ENCODE peak calls at places on chromosome 16, in nine cellular contexts. Y is GF-D8; N is hypothalamus; X is activated CD8-positive, alpha-beta T cell treated with anti-CD3 and anti-CD28 coated beads for 36 hours; J is upper lobe of right lung; G is stimulated activated naive B cell treated with anti-CD40 and anti-IgM and Interleukin-4, amounts not matched to agents 10 μg/mL and 1 μg/mL and 100 μg/mL, for 72 hours; A is H7; R is D341Med; E is SJSA1. V is an unnamed sample.
A peak's percentile ranks its signal among the peaks of the same experiment; 100 is the strongest.

GRCh38 chr16:2852003-2852730 is 5.8 kb downstream of the PRSS22 start:
- DNase-seq in E (no peak), G (no peak), X (no peak), A (peak; percentile 64), N (no peak), J (no peak), Y (no peak), R (peak; percentile 22), V (peak; percentile 75)

GRCh38 chr16:65000654-65001053 is 121.2 kb downstream of the CDH11 start:
- DNase-seq in A (no peak), N (no peak), E (no peak), X (no peak), G (no peak), R (no peak), Y (no peak), J (no peak), V (no peak)

GRCh38 chr16:28192811-28193529 is 18.8 kb downstream of the XPO6 start:
- DNase-seq in X (peak; percentile 94), Y (peak; percentile 25), R (no peak), E (no peak), N (no peak), J (peak; percentile 72), G (peak; percentile 81), A (no peak), V (no peak)

GRCh38 chr16:31734265-31734664 is 139.3 kb upstream of the ZNF267 start:
- DNase-seq in A (no peak), X (no peak), E (no peak), R (no peak), J (no peak), Y (no peak), G (no peak), N (no peak), V (no peak)

GRCh38 chr16:70646260-70647241 is at the start of gene IL34:
- DNase-seq in R (no peak), J (no peak), G (no peak), X (no peak), N (no peak), Y (no peak), E (no peak), A (peak; percentile 60), V (peak; percentile 82)

GRCh38 chr16:87437911-87438610 is 45.9 kb downstream of the MAP1LC3B start:
- DNase-seq in E (peak; percentile 14), G (no peak), J (no peak), N (no peak), X (no peak), R (peak; percentile 41), Y (no peak), A (peak; percentile 62), V (no peak)

GRCh38 chr16:1917665-1918111 is 527 bp downstream of the HS3ST6 start:
- DNase-seq in Y (no peak), G (no peak), A (peak; percentile 74), R (no peak), N (no peak), X (no peak), J (peak; percentile 57), E (no peak), V (no peak)

GRCh38 chr16:52095466-52095865 is 451.5 kb downstream of the TOX3 start:
- DNase-seq in A (no peak), R (no peak), Y (no peak), X (no peak), N (no peak), E (no peak), G (no peak), J (no peak), V (no peak)

GRCh38 chr16:89450537-89450936 is 39.8 kb downstream of the ANKRD11 start:
- DNase-seq in Y (no peak), X (no peak), N (no peak), R (no peak), G (no peak), E (no peak), A (no peak), J (no peak), V (no peak)

GRCh38 chr16:57297856-57298255 is 13.4 kb upstream of the PLLP start:
- DNase-seq in G (no peak), E (no peak), R (no peak), J (no peak), A (no peak), X (peak; percentile 64), Y (no peak), N (no peak), V (peak; percentile 65)

V was measured in posterior vena cava.